ENCODE peak calls at places on chromosomes 6 and 20, in five cellular contexts. U, L, J, E and P are unnamed samples.

GRCh38 chr6:41257369-41258195 is 28.9 kb downstream of the TREM1 start:
- DNase-seq in L (peak; percentile 44), E (no peak), J (no peak), U (peak; percentile 73), P (peak; percentile 13)

GRCh38 chr6:79334674-79335073 is 100.2 kb upstream of the HMGN3 start:
- DNase-seq in U (no peak), L (no peak), E (no peak), J (no peak), P (no peak)

GRCh38 chr6:15073344-15073789 is 172.5 kb upstream of the JARID2 start:
- DNase-seq in L (peak; percentile 18), E (no peak), J (no peak), U (peak; percentile 92), P (peak; percentile 94)

GRCh38 chr6:149852180-149852579 is 12.0 kb downstream of the LRP11 start:
- DNase-seq in U (peak; percentile 79), E (no peak), L (peak; percentile 62), J (no peak), P (peak; percentile 46)

GRCh38 chr6:89781070-89782034 is 38.2 kb downstream of the MDN1 start:
- DNase-seq in U (no peak), L (no peak), J (no peak), E (no peak), P (no peak)

GRCh38 chr6:123380257-123380656 is 256.5 kb downstream of the TRDN start:
- DNase-seq in E (no peak), U (peak; percentile 26), L (no peak), J (no peak), P (peak; percentile 4)

GRCh38 chr20:23047738-23048214 is 1.7 kb downstream of the THBD start:
- DNase-seq in U (no peak), L (no peak), J (no peak), E (no peak), P (peak; percentile 6)

GRCh38 chr20:51456511-51457280 is 85.8 kb downstream of the NFATC2 start:
- DNase-seq in E (peak; percentile 88), L (peak; percentile 95), U (peak; percentile 100), J (no peak), P (peak; percentile 83)

GRCh38 chr6:121652726-121653623 is 217.5 kb downstream of the GJA1 start:
- DNase-seq in E (peak; percentile 18), L (peak; percentile 91), J (no peak), U (peak; percentile 69), P (peak; percentile 69)

GRCh38 chr6:170152111-170152926 is 138.6 kb downstream of the DLL1 start:
- DNase-seq in E (no peak), U (no peak), J (no peak), L (no peak), P (no peak)

GRCh38 chr6:24922854-24923253 is 12.9 kb downstream of the RIPOR2 start:
- DNase-seq in J (no peak), E (no peak), L (no peak), U (no peak), P (no peak)

GRCh38 chr6:137415127-137415833 is 78.9 kb downstream of the OLIG3 start:
- DNase-seq in U (peak; percentile 77), L (peak; percentile 53), J (peak; percentile 46), E (peak; percentile 28), P (peak; percentile 5)
- H3K27ac ChIP-seq in U (no peak overlapping the region), L (no peak overlapping the region), J (peak overlapping the region; percentile 30), E (no peak overlapping the region), P (no peak overlapping the region)

DNA sequence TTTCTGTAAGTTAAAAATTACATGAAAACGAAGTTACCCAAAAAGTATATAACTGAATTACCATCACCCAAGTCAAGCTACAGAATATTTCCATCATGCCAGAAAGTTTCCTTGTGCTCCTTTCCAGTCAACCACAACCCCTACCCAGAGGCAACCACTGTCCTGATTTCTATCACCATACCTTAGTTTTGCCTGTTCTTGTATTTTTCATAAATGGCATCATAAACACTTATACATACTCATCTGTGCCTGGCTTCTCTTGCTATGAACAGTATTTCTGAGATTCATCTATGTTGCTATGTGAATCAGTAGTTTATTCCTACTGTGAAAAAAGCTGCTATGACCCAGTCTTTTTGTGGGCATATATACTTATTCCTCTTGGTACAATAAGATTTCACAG is 7.4 kb downstream of the FKBP5 start:
- DNase-seq in E (no peak), L (no peak), J (no peak), U (no peak), P (no peak)
- H3K4me1 ChIP-seq in E (peaks cover 8% of the 10 kb centered on the region), L (peaks cover 3% of the 10 kb centered on the region), J (peaks cover 6% of the 10 kb centered on the region), U (no peaks in the 10 kb centered on the region), P (peaks cover 19% of the 10 kb centered on the region)

GRCh38 chr20:49570828-49571552 is 3.1 kb upstream of the PTGIS start:
- DNase-seq in L (peak; percentile 54), E (no peak), U (peak; percentile 48), J (no peak), P (no peak)

GRCh38 chr20:49567421-49568256 is at the start of gene PTGIS:
- DNase-seq in L (no peak), U (no peak), E (no peak), J (no peak), P (no peak)

GRCh38 chr20:49568491-49569151 is 684 bp upstream of the PTGIS start:
- DNase-seq in E (no peak), J (no peak), U (no peak), L (no peak), P (no peak)

GRCh38 chr20:49570161-49570827 is 2.4 kb upstream of the PTGIS start:
- DNase-seq in U (no peak), J (no peak), E (no peak), L (no peak), P (no peak)

DNA sequence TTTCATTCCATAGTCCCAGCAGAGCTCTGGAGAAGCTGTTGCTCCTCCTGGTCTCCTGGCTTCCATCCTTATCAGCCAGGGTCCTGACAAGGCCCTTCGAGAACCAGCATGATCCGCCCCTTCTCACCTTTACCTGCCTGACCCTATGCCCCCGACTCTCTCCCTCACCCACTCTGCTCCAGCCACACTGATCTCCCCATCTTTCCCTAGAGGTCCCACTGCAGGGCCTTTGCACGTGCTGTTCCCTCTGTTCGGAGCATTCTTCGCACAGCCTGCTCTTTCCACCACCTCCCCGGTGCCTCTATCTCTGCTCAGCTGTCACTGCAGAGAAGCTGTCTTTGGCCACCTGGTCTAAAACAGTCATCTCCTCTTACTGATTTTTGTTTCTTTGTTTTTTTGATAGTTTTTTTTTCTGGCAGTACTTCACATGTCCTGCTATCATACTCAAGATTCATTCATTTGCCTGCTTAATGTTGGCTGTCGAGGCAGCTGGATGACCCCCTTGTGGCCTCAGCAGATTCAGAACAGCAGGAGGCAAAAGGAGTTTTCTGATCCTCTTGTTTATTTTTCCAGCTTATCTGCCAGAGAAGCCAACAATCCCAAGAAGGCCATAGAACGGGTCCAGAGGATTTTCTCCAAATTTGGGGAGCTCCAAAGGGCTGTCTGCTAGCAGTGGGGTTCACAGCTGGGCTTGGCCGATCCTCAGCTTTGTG is 1.6 kb upstream of the PTGIS start:
- DNase-seq in E (no peak), J (no peak), U (no peak), L (peak; percentile 57), P (no peak)
- H3K27ac ChIP-seq in E (no peak overlapping the region), J (no peak overlapping the region), U (no peak overlapping the region), L (peak overlapping the region; percentile 17), P (no peak overlapping the region)

DNA sequence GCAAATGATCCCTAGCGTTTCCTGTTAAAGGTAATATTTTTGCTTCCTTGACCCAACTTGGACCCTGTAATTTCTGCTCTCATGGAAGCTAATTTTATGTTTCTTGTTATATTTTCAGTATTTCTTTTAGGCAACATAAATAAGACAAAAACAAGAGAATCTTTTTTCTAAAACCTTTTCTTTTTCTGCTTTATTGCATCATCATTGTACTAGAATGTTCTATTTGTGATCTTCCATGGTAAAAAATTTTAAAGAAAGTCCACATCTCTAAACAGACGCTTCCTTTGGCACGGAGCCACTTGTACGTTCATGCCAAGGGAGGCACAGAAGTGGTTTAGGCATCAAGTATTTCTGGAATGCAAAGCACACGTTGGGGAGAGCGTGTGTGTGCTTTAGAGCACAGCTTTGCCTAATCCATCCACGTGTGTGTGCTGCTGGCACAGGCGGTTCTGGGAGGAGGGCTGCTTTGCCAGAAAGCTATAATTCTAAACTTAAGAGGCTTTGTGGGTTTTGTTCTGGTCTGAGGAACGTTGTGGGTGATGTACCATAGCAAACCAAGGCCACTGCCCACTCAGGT is 98.3 kb downstream of the SASH1 start:
- DNase-seq in U (peak; percentile 93), L (peak; percentile 85), E (peak; percentile 34), J (no peak), P (peak; percentile 91)
- H3K4me1 ChIP-seq in U (peaks cover 40% of the 10 kb centered on the region), L (peaks cover 15% of the 10 kb centered on the region), E (peaks cover 18% of the 10 kb centered on the region), J (no peaks in the 10 kb centered on the region), P (peaks cover 27% of the 10 kb centered on the region)

DNA sequence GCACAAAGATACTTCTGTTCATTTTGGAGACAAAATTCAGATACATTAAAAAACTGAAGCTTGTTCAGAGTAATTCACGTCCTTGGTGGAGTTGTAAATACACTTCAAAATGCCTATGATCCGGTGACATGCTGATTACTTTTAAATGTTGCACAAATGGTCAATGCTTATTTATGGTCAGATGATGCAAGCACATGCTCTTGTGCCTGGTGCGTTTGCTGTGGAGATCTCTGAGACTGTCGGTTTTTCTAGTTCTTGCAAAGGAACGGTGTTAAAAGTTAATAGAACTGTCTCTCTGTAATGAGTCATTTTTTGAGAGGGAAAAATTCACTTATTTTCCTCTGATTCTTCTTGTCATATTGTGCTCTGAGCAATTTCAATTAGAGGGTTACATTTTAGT is 45.2 kb upstream of the EDN3 start:
- DNase-seq in E (no peak), J (no peak), U (no peak), L (no peak), P (no peak)
- H3K27ac ChIP-seq in E (no peak overlapping the region), J (no peak overlapping the region), U (no peak overlapping the region), L (no peak overlapping the region), P (no peak overlapping the region)

DNA sequence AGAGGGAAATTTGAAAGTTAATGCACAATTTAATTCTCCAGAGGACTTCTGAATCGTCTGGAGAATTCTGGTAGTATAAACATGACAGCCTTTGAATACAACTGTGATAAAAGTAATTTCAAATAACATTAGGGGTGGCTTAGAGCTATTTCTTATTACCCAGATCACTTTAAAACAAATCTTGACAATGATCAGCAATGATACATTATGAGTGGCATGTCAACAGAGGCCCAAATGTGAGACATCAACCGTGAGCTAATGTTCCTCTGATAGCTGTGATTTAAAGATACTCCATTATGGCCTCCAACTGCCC is 259.1 kb downstream of the HACE1 start:
- DNase-seq in E (no peak), U (no peak), J (no peak), L (no peak), P (no peak)
- H3K4me1 ChIP-seq in E (no peaks in the 10 kb centered on the region), U (peaks cover 36% of the 10 kb centered on the region), J (no peaks in the 10 kb centered on the region), L (no peaks in the 10 kb centered on the region), P (no peaks in the 10 kb centered on the region)

DNA sequence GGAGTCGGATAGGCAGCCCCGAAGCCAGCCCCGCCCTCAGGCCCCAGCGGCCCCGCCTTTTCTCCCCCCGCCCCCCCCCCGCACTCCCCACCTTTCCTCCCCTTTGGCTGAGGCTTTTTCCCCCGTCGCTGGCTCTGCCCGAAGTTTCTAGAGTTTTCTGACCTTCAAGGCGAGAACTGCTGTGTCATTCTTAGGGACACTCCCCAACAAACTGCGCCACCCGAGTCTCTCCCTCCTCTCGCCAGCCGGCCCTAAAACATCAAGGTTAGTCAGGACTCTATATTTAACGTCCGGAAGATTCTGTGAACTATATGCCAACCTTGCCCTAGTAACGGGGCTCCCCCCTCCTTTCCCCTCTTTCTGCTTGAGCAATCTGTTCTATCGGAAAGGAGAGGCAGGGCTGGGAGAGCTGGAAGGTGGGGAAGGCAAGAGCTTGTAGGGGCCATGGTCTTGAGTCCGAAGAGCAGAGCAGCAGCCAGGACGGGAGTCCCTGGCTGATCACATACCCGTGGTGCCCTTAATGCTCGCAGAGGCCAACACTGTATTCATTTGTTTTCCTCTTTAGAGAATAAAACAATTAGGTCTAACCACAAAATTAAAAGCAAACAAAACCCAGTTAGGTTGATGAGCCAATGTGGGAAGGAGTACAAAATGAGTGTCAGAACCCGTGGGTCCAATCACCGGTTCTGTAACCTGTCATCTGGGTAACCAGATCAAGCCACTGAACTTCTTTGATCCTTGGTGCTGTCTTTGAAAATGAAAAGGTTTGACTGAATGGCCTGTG is 5.3 kb upstream of the HSPA1B start:
- DNase-seq in L (peak; percentile 64), J (peak; percentile 61), U (peak; percentile 92), E (no peak), P (peak; percentile 69)
- H3K27ac ChIP-seq in L (peak overlapping the region; percentile 85), J (peak overlapping the region; percentile 87), U (peak overlapping the region; percentile 91), E (peak overlapping the region; percentile 94), P (peak overlapping the region; percentile 93)